ENCODE peak calls at places on chromosomes 7 and 10, in ten cellular contexts. One of them, this sample, is unnamed.

GRCh38 chr10:13632879-13633437 is 46.2 kb downstream of the PRPF18 start:
- DNase-seq in esophagus squamous epithelium: no peak
- DNase-seq in heart right ventricle: peak; percentile 62
- DNase-seq in lung: no peak
- DNase-seq in A549: no peak
- DNase-seq in AG04450: no peak
- DNase-seq in cardiac fibroblast: peak; percentile 10
- DNase-seq in adrenal gland: no peak
- DNase-seq in right atrium auricular region: no peak
- DNase-seq in upper lobe of right lung: no peak
- DNase-seq in this sample: no peak

GRCh38 chr10:89550509-89550908 is 15.1 kb upstream of the SLC16A12 start:
- DNase-seq in esophagus squamous epithelium: no peak
- DNase-seq in heart right ventricle: peak; percentile 70
- DNase-seq in lung: no peak
- DNase-seq in A549: no peak
- DNase-seq in AG04450: no peak
- DNase-seq in cardiac fibroblast: peak; percentile 67
- DNase-seq in adrenal gland: no peak
- DNase-seq in right atrium auricular region: no peak
- DNase-seq in upper lobe of right lung: no peak
- DNase-seq in this sample: peak; percentile 40

GRCh38 chr10:5975641-5976473 is 1.5 kb downstream of the IL15RA start:
- DNase-seq in esophagus squamous epithelium: no peak
- DNase-seq in heart right ventricle: peak; percentile 39
- DNase-seq in lung: no peak
- DNase-seq in A549: no peak
- DNase-seq in AG04450: no peak
- DNase-seq in cardiac fibroblast: peak; percentile 64
- DNase-seq in adrenal gland: peak; percentile 71
- DNase-seq in right atrium auricular region: peak; percentile 81
- DNase-seq in upper lobe of right lung: no peak
- DNase-seq in this sample: peak; percentile 41

GRCh38 chr7:80991654-80992053 is 72.8 kb upstream of the SEMA3C start:
- DNase-seq in esophagus squamous epithelium: no peak
- DNase-seq in heart right ventricle: no peak
- DNase-seq in lung: no peak
- DNase-seq in A549: no peak
- DNase-seq in AG04450: no peak
- DNase-seq in cardiac fibroblast: no peak
- DNase-seq in adrenal gland: no peak
- DNase-seq in right atrium auricular region: no peak
- DNase-seq in upper lobe of right lung: no peak
- DNase-seq in this sample: no peak

GRCh38 chr10:93333278-93333978 is 148.7 kb downstream of the MYOF start:
- DNase-seq in esophagus squamous epithelium: no peak
- DNase-seq in heart right ventricle: no peak
- DNase-seq in lung: no peak
- DNase-seq in A549: no peak
- DNase-seq in AG04450: no peak
- DNase-seq in cardiac fibroblast: no peak
- DNase-seq in adrenal gland: no peak
- DNase-seq in right atrium auricular region: no peak
- DNase-seq in upper lobe of right lung: no peak
- DNase-seq in this sample: no peak

GRCh38 chr10:24951201-24952145 is 933 bp downstream of the PRTFDC1 start:
- DNase-seq in esophagus squamous epithelium: no peak
- DNase-seq in heart right ventricle: peak; percentile 24
- DNase-seq in lung: no peak
- DNase-seq in A549: peak; percentile 17
- DNase-seq in AG04450: no peak
- DNase-seq in cardiac fibroblast: peak; percentile 65
- DNase-seq in adrenal gland: peak; percentile 77
- DNase-seq in right atrium auricular region: no peak
- DNase-seq in upper lobe of right lung: no peak
- DNase-seq in this sample: no peak

GRCh38 chr10:34526186-34526585 is 288.9 kb downstream of the PARD3 start:
- DNase-seq in esophagus squamous epithelium: no peak
- DNase-seq in heart right ventricle: no peak
- DNase-seq in lung: no peak
- DNase-seq in A549: no peak
- DNase-seq in AG04450: no peak
- DNase-seq in cardiac fibroblast: peak; percentile 80
- DNase-seq in adrenal gland: no peak
- DNase-seq in right atrium auricular region: no peak
- DNase-seq in upper lobe of right lung: no peak
- DNase-seq in this sample: no peak

GRCh38 chr10:47078393-47079163 is 167.3 kb downstream of the PTPN20 start:
- DNase-seq in esophagus squamous epithelium: no peak
- DNase-seq in heart right ventricle: no peak
- DNase-seq in lung: no peak
- DNase-seq in A549: no peak
- DNase-seq in AG04450: no peak
- DNase-seq in cardiac fibroblast: no peak
- DNase-seq in adrenal gland: peak; percentile 18
- DNase-seq in right atrium auricular region: no peak
- DNase-seq in upper lobe of right lung: no peak
- DNase-seq in this sample: no peak

DNA sequence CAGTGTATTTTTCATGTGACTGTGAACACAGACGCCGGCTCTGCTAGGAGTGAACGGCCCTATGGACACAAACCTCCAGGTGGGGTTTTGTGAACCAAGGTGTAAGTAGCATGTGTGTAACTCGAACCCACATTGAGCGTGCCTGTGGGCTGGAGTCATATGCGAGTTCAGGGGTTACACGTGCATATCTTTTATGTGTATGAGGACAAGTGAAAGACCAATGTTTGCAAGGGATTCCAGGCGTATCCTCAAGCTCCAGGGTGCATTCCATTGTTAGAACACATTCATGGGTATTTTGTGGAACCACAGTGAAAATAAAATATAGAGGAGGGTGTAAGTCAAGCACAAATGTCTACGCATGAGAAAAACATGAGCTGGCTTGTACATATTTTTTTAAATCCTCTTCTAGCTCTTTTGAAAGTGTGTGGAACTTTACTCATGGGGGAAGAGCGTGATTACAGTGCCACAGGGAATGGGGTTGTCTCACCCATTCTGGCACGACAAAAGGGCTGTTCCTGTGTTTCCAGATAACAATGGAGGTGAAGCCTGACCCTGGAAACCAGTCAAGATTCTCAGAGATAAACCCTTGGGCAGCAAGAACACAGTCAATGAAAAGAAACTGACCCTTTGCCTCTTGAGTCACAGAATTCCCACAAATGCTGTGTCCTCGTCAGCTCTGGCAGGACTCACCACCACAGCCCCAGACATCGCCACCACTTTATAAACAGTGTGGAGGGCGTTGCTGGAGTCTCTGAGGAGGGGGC is 37.0 kb upstream of the GOT1 start:
- DNase-seq in esophagus squamous epithelium: no peak
- DNase-seq in heart right ventricle: no peak
- DNase-seq in lung: no peak
- DNase-seq in A549: no peak
- DNase-seq in AG04450: no peak
- DNase-seq in cardiac fibroblast: no peak
- DNase-seq in adrenal gland: no peak
- DNase-seq in right atrium auricular region: no peak
- DNase-seq in upper lobe of right lung: no peak
- DNase-seq in this sample: no peak
- H3K4me3 ChIP-seq in esophagus squamous epithelium: no peak overlapping the region
- H3K4me3 ChIP-seq in heart right ventricle: no peak overlapping the region
- H3K4me3 ChIP-seq in lung: no peak overlapping the region
- H3K4me3 ChIP-seq in A549: no peak overlapping the region
- H3K4me3 ChIP-seq in AG04450: no peak overlapping the region
- H3K4me3 ChIP-seq in cardiac fibroblast: no peak overlapping the region
- H3K4me3 ChIP-seq in adrenal gland: no peak overlapping the region
- H3K4me3 ChIP-seq in right atrium auricular region: no peak overlapping the region
- H3K4me3 ChIP-seq in upper lobe of right lung: no peak overlapping the region
- H3K4me3 ChIP-seq in this sample: no peak overlapping the region

GRCh38 chr7:94375167-94375566 is 19.5 kb upstream of the COL1A2 start:
- DNase-seq in esophagus squamous epithelium: no peak
- DNase-seq in heart right ventricle: peak; percentile 82
- DNase-seq in lung: peak; percentile 39
- DNase-seq in A549: no peak
- DNase-seq in AG04450: peak; percentile 94
- DNase-seq in cardiac fibroblast: peak; percentile 98
- DNase-seq in adrenal gland: peak; percentile 64
- DNase-seq in right atrium auricular region: peak; percentile 72
- DNase-seq in upper lobe of right lung: no peak
- DNase-seq in this sample: peak; percentile 96

GRCh38 chr7:94375713-94376112 is 19.0 kb upstream of the COL1A2 start:
- DNase-seq in esophagus squamous epithelium: no peak
- DNase-seq in heart right ventricle: peak; percentile 58
- DNase-seq in lung: no peak
- DNase-seq in A549: no peak
- DNase-seq in AG04450: peak; percentile 94
- DNase-seq in cardiac fibroblast: peak; percentile 99
- DNase-seq in adrenal gland: no peak
- DNase-seq in right atrium auricular region: no peak
- DNase-seq in upper lobe of right lung: no peak
- DNase-seq in this sample: peak; percentile 94

GRCh38 chr7:94374721-94375120 is 20.0 kb upstream of the COL1A2 start:
- DNase-seq in esophagus squamous epithelium: no peak
- DNase-seq in heart right ventricle: no peak
- DNase-seq in lung: no peak
- DNase-seq in A549: no peak
- DNase-seq in AG04450: no peak
- DNase-seq in cardiac fibroblast: peak; percentile 26
- DNase-seq in adrenal gland: no peak
- DNase-seq in right atrium auricular region: no peak
- DNase-seq in upper lobe of right lung: no peak
- DNase-seq in this sample: no peak

GRCh38 chr7:94376281-94376680 is 18.4 kb upstream of the COL1A2 start:
- DNase-seq in esophagus squamous epithelium: no peak
- DNase-seq in heart right ventricle: no peak
- DNase-seq in lung: no peak
- DNase-seq in A549: no peak
- DNase-seq in AG04450: no peak
- DNase-seq in cardiac fibroblast: no peak
- DNase-seq in adrenal gland: no peak
- DNase-seq in right atrium auricular region: no peak
- DNase-seq in upper lobe of right lung: no peak
- DNase-seq in this sample: no peak

GRCh38 chr7:94374231-94374630 is 20.5 kb upstream of the COL1A2 start:
- DNase-seq in esophagus squamous epithelium: no peak
- DNase-seq in heart right ventricle: peak; percentile 60
- DNase-seq in lung: peak; percentile 59
- DNase-seq in A549: no peak
- DNase-seq in AG04450: peak; percentile 87
- DNase-seq in cardiac fibroblast: peak; percentile 96
- DNase-seq in adrenal gland: peak; percentile 76
- DNase-seq in right atrium auricular region: peak; percentile 81
- DNase-seq in upper lobe of right lung: peak; percentile 66
- DNase-seq in this sample: peak; percentile 93
- TF ChIP-seq CTCF in esophagus squamous epithelium: no peak
- TF ChIP-seq CTCF in heart right ventricle: peak; percentile 16
- TF ChIP-seq CTCF in lung: no peak
- TF ChIP-seq CTCF in A549: no peak
- TF ChIP-seq CTCF in AG04450: peak; percentile 14
- TF ChIP-seq CTCF in cardiac fibroblast: no peak
- TF ChIP-seq CTCF in adrenal gland: no peak
- TF ChIP-seq CTCF in right atrium auricular region: no peak
- TF ChIP-seq CTCF in upper lobe of right lung: no peak
- TF ChIP-seq CTCF in this sample: no peak

GRCh38 chr7:35250452-35250851 is 3.4 kb downstream of the TBX20 start:
- DNase-seq in esophagus squamous epithelium: no peak
- DNase-seq in heart right ventricle: no peak
- DNase-seq in lung: no peak
- DNase-seq in A549: no peak
- DNase-seq in AG04450: no peak
- DNase-seq in cardiac fibroblast: no peak
- DNase-seq in adrenal gland: no peak
- DNase-seq in right atrium auricular region: no peak
- DNase-seq in upper lobe of right lung: no peak
- DNase-seq in this sample: no peak

GRCh38 chr7:35246819-35247218 is 7.1 kb downstream of the TBX20 start:
- DNase-seq in esophagus squamous epithelium: no peak
- DNase-seq in heart right ventricle: no peak
- DNase-seq in lung: no peak
- DNase-seq in A549: no peak
- DNase-seq in AG04450: no peak
- DNase-seq in cardiac fibroblast: peak; percentile 79
- DNase-seq in adrenal gland: no peak
- DNase-seq in right atrium auricular region: no peak
- DNase-seq in upper lobe of right lung: no peak
- DNase-seq in this sample: no peak

GRCh38 chr7:35250941-35251340 is 3.0 kb downstream of the TBX20 start:
- DNase-seq in esophagus squamous epithelium: no peak
- DNase-seq in heart right ventricle: no peak
- DNase-seq in lung: no peak
- DNase-seq in A549: no peak
- DNase-seq in AG04450: no peak
- DNase-seq in cardiac fibroblast: no peak
- DNase-seq in adrenal gland: no peak
- DNase-seq in right atrium auricular region: no peak
- DNase-seq in upper lobe of right lung: no peak
- DNase-seq in this sample: no peak

GRCh38 chr7:35249537-35249907 is 4.4 kb downstream of the TBX20 start:
- DNase-seq in esophagus squamous epithelium: no peak
- DNase-seq in heart right ventricle: no peak
- DNase-seq in lung: no peak
- DNase-seq in A549: no peak
- DNase-seq in AG04450: no peak
- DNase-seq in cardiac fibroblast: peak; percentile 67
- DNase-seq in adrenal gland: no peak
- DNase-seq in right atrium auricular region: peak; percentile 69
- DNase-seq in upper lobe of right lung: no peak
- DNase-seq in this sample: peak; percentile 13

DNA sequence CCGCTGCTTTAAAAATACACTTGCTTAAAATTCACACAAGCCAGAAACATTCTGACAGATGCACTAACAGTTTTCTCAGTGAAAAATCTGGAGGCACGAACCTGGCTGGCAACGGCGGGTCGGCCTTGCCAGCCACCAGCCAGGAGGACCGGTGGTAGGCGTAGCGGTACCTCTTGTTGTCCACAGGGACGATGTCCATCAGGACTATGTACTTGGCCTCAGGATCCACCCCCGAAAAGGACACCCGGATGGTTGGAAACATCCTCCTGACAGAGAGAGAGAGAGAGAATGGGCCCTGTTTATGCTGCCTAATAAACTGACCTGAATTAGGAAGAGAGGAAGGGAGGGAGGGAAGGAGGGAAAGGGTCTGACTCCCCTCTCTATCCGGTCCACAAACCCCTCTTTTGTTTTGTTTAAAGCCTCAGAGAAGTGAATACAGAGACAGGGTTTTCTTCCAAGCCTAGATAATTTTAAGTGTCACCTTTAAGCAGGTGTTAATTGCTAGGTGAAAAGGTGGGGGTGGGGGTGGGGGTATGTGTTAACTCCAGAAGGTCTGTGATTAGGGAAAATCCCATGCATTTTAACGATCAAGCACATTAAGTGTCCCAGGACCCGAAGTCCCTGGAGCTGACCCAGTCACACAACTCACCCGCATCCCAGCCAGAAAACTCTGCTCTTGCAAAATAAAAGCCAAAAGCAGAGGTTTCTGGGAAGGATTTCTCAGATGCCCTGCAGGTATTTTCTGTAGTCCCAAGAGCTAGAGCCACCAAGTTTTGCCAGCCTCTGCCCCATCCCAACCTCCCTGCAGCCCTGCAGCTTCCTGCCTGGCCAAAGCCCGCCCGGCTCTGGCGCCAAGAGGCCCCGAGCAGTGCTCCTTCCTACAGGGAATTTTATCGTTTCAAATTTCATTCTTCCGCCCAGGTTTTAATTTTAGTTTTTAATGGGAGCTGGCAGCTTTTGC is 5.0 kb downstream of the TBX20 start:
- DNase-seq in esophagus squamous epithelium: no peak
- DNase-seq in heart right ventricle: no peak
- DNase-seq in lung: no peak
- DNase-seq in A549: no peak
- DNase-seq in AG04450: no peak
- DNase-seq in cardiac fibroblast: no peak
- DNase-seq in adrenal gland: no peak
- DNase-seq in right atrium auricular region: no peak
- DNase-seq in upper lobe of right lung: no peak
- DNase-seq in this sample: no peak
- H3K4me3 ChIP-seq in esophagus squamous epithelium: no peak overlapping the region
- H3K4me3 ChIP-seq in heart right ventricle: peak overlapping the region; percentile 52
- H3K4me3 ChIP-seq in lung: no peak overlapping the region
- H3K4me3 ChIP-seq in A549: no peak overlapping the region
- H3K4me3 ChIP-seq in AG04450: no peak overlapping the region
- H3K4me3 ChIP-seq in cardiac fibroblast: peak overlapping the region; percentile 45
- H3K4me3 ChIP-seq in adrenal gland: no peak overlapping the region
- H3K4me3 ChIP-seq in right atrium auricular region: peak overlapping the region; percentile 83
- H3K4me3 ChIP-seq in upper lobe of right lung: no peak overlapping the region
- H3K4me3 ChIP-seq in this sample: no peak overlapping the region

DNA sequence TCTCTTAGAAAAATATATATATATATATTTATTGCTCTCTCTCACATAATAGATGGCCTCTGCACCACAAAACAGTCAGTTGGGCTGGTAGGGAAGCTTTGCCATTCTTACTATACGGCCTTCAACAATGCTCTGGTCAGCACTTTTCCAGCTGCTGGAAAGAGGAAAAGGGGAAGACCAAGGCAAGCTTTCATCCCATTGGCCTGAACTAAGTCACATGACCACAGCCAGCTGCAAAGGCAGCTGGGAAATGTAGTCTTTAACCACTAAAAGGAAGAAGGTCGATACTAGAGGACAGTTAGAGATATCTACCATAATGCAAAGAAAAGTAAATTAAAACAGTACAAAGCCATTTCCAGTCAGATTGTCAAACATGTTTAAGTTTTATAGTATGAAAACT is 58.4 kb upstream of the MACROH2A2 start:
- DNase-seq in esophagus squamous epithelium: no peak
- DNase-seq in heart right ventricle: peak; percentile 29
- DNase-seq in lung: peak; percentile 54
- DNase-seq in A549: peak; percentile 82
- DNase-seq in AG04450: no peak
- DNase-seq in cardiac fibroblast: peak; percentile 58
- DNase-seq in adrenal gland: peak; percentile 64
- DNase-seq in right atrium auricular region: no peak
- DNase-seq in upper lobe of right lung: no peak
- DNase-seq in this sample: peak; percentile 53
- TF ChIP-seq CTCF in esophagus squamous epithelium: no peak
- TF ChIP-seq CTCF in heart right ventricle: no peak
- TF ChIP-seq CTCF in lung: no peak
- TF ChIP-seq CTCF in A549: no peak
- TF ChIP-seq CTCF in AG04450: no peak
- TF ChIP-seq CTCF in cardiac fibroblast: no peak
- TF ChIP-seq CTCF in adrenal gland: no peak
- TF ChIP-seq CTCF in right atrium auricular region: no peak
- TF ChIP-seq CTCF in upper lobe of right lung: no peak
- TF ChIP-seq CTCF in this sample: no peak

This sample was measured in foreskin fibroblast.